ENCODE peak calls at places on chromosomes 4 and X, in five cellular contexts. One of them, this sample, is unnamed.
A peak's percentile ranks its signal among the peaks of the same experiment; 100 is the strongest.

GRCh38 chr4:79851625-79852304 is 221.3 kb downstream of the ANTXR2 start:
- DNase-seq in MM.1S: no peak
- DNase-seq in tibial artery: no peak
- DNase-seq in CD8-positive, alpha-beta T cell: no peak
- DNase-seq in esophagus squamous epithelium: no peak
- DNase-seq in this sample: no peak

GRCh38 chr4:1294891-1295290 is 5.2 kb downstream of the MAEA start:
- DNase-seq in MM.1S: no peak
- DNase-seq in tibial artery: no peak
- DNase-seq in CD8-positive, alpha-beta T cell: no peak
- DNase-seq in esophagus squamous epithelium: no peak
- DNase-seq in this sample: no peak

GRCh38 chr4:97911236-97911906 is 231.9 kb downstream of the STPG2 start:
- DNase-seq in MM.1S: no peak
- DNase-seq in tibial artery: no peak
- DNase-seq in CD8-positive, alpha-beta T cell: no peak
- DNase-seq in esophagus squamous epithelium: no peak
- DNase-seq in this sample: no peak

GRCh38 chrX:103754401-103754800 is 22.2 kb upstream of the PLP1 start:
- DNase-seq in MM.1S: no peak
- DNase-seq in tibial artery: no peak
- DNase-seq in CD8-positive, alpha-beta T cell: no peak
- DNase-seq in esophagus squamous epithelium: no peak
- DNase-seq in this sample: no peak

GRCh38 chr4:71187399-71188196 is 151.2 kb upstream of the SLC4A4 start:
- DNase-seq in MM.1S: no peak
- DNase-seq in tibial artery: peak; percentile 24
- DNase-seq in CD8-positive, alpha-beta T cell: peak; percentile 15
- DNase-seq in esophagus squamous epithelium: no peak
- DNase-seq in this sample: peak; percentile 34

GRCh38 chr4:149823770-149824221 is 8.2 kb upstream of the IQCM start:
- DNase-seq in MM.1S: no peak
- DNase-seq in tibial artery: no peak
- DNase-seq in CD8-positive, alpha-beta T cell: no peak
- DNase-seq in esophagus squamous epithelium: no peak
- DNase-seq in this sample: peak; percentile 86

GRCh38 chrX:44484607-44485146 is 58.0 kb downstream of the FUNDC1 start:
- DNase-seq in MM.1S: no peak
- DNase-seq in tibial artery: no peak
- DNase-seq in CD8-positive, alpha-beta T cell: no peak
- DNase-seq in esophagus squamous epithelium: no peak
- DNase-seq in this sample: no peak

GRCh38 chr4:56200275-56200674 is 187.0 kb downstream of the AASDH start:
- DNase-seq in MM.1S: no peak
- DNase-seq in tibial artery: no peak
- DNase-seq in CD8-positive, alpha-beta T cell: no peak
- DNase-seq in esophagus squamous epithelium: no peak
- DNase-seq in this sample: no peak

GRCh38 chr4:138981930-138982390 is 33.6 kb upstream of the NOCT start:
- DNase-seq in MM.1S: no peak
- DNase-seq in tibial artery: peak; percentile 36
- DNase-seq in CD8-positive, alpha-beta T cell: no peak
- DNase-seq in esophagus squamous epithelium: no peak
- DNase-seq in this sample: peak; percentile 70

GRCh38 chr4:127055349-127055748 is 577.4 kb upstream of the INTU start:
- DNase-seq in MM.1S: no peak
- DNase-seq in tibial artery: no peak
- DNase-seq in CD8-positive, alpha-beta T cell: no peak
- DNase-seq in esophagus squamous epithelium: no peak
- DNase-seq in this sample: peak; percentile 50

GRCh38 chr4:110087116-110087708 is 111.2 kb downstream of the ELOVL6 start:
- DNase-seq in MM.1S: no peak
- DNase-seq in tibial artery: no peak
- DNase-seq in CD8-positive, alpha-beta T cell: no peak
- DNase-seq in esophagus squamous epithelium: no peak
- DNase-seq in this sample: peak; percentile 76

GRCh38 chrX:144494069-144494468 is 610.2 kb downstream of the UBE2NL start:
- DNase-seq in MM.1S: no peak
- DNase-seq in tibial artery: no peak
- DNase-seq in CD8-positive, alpha-beta T cell: no peak
- DNase-seq in esophagus squamous epithelium: no peak
- DNase-seq in this sample: peak; percentile 17

GRCh38 chr4:117324851-117325491 is 239.6 kb upstream of the TRAM1L1 start:
- DNase-seq in MM.1S: no peak
- DNase-seq in tibial artery: no peak
- DNase-seq in CD8-positive, alpha-beta T cell: no peak
- DNase-seq in esophagus squamous epithelium: no peak
- DNase-seq in this sample: peak; percentile 72

GRCh38 chrX:71619193-71619592 is 882 bp upstream of the CXCR3 start:
- DNase-seq in MM.1S: no peak
- DNase-seq in tibial artery: no peak
- DNase-seq in CD8-positive, alpha-beta T cell: peak; percentile 61
- DNase-seq in esophagus squamous epithelium: no peak
- DNase-seq in this sample: no peak

GRCh38 chrX:53230116-53230515 is 5.1 kb upstream of the KDM5C start:
- DNase-seq in MM.1S: no peak
- DNase-seq in tibial artery: no peak
- DNase-seq in CD8-positive, alpha-beta T cell: no peak
- DNase-seq in esophagus squamous epithelium: no peak
- DNase-seq in this sample: no peak

GRCh38 chr4:183142566-183143545 is 43.8 kb downstream of the WWC2 start:
- DNase-seq in MM.1S: no peak
- DNase-seq in tibial artery: peak; percentile 43
- DNase-seq in CD8-positive, alpha-beta T cell: no peak
- DNase-seq in esophagus squamous epithelium: no peak
- DNase-seq in this sample: peak; percentile 87

GRCh38 chrX:119391279-119391678 is 7.9 kb upstream of the SLC25A43 start:
- DNase-seq in MM.1S: peak; percentile 26
- DNase-seq in tibial artery: no peak
- DNase-seq in CD8-positive, alpha-beta T cell: no peak
- DNase-seq in esophagus squamous epithelium: no peak
- DNase-seq in this sample: peak; percentile 60

GRCh38 chr4:151486166-151486565 is 77.2 kb downstream of the FHIP1A start:
- DNase-seq in MM.1S: no peak
- DNase-seq in tibial artery: no peak
- DNase-seq in CD8-positive, alpha-beta T cell: no peak
- DNase-seq in esophagus squamous epithelium: no peak
- DNase-seq in this sample: no peak

GRCh38 chr4:20337261-20337664 is 85.6 kb downstream of the SLIT2 start:
- DNase-seq in MM.1S: no peak
- DNase-seq in tibial artery: no peak
- DNase-seq in CD8-positive, alpha-beta T cell: no peak
- DNase-seq in esophagus squamous epithelium: no peak
- DNase-seq in this sample: no peak

GRCh38 chr4:187541666-187542065 is 453.9 kb upstream of the ZFP42 start:
- DNase-seq in MM.1S: no peak
- DNase-seq in tibial artery: no peak
- DNase-seq in CD8-positive, alpha-beta T cell: no peak
- DNase-seq in esophagus squamous epithelium: no peak
- DNase-seq in this sample: no peak

GRCh38 chrX:106404512-106404911 is 207.3 kb upstream of the RADX start:
- DNase-seq in MM.1S: no peak
- DNase-seq in tibial artery: no peak
- DNase-seq in CD8-positive, alpha-beta T cell: no peak
- DNase-seq in esophagus squamous epithelium: no peak
- DNase-seq in this sample: peak; percentile 55

GRCh38 chr4:159484861-159485260 is 382.0 kb downstream of the RAPGEF2 start:
- DNase-seq in MM.1S: no peak
- DNase-seq in tibial artery: no peak
- DNase-seq in CD8-positive, alpha-beta T cell: no peak
- DNase-seq in esophagus squamous epithelium: no peak
- DNase-seq in this sample: peak; percentile 78

GRCh38 chr4:112751447-112751846 is 114.5 kb downstream of the LARP7 start:
- DNase-seq in MM.1S: no peak
- DNase-seq in tibial artery: no peak
- DNase-seq in CD8-positive, alpha-beta T cell: no peak
- DNase-seq in esophagus squamous epithelium: no peak
- DNase-seq in this sample: no peak

GRCh38 chr4:22842360-22842759 is 149.6 kb downstream of the GBA3 start:
- DNase-seq in MM.1S: no peak
- DNase-seq in tibial artery: no peak
- DNase-seq in CD8-positive, alpha-beta T cell: no peak
- DNase-seq in esophagus squamous epithelium: no peak
- DNase-seq in this sample: no peak

GRCh38 chr4:158821228-158822009 is 52.6 kb downstream of the FNIP2 start:
- DNase-seq in MM.1S: no peak
- DNase-seq in tibial artery: no peak
- DNase-seq in CD8-positive, alpha-beta T cell: no peak
- DNase-seq in esophagus squamous epithelium: no peak
- DNase-seq in this sample: no peak

GRCh38 chrX:27765718-27766117 is 42.1 kb upstream of the MAGEB10 start:
- DNase-seq in MM.1S: no peak
- DNase-seq in tibial artery: no peak
- DNase-seq in CD8-positive, alpha-beta T cell: no peak
- DNase-seq in esophagus squamous epithelium: no peak
- DNase-seq in this sample: no peak

GRCh38 chr4:5963611-5964010 is 54.6 kb downstream of the C4orf50 start:
- DNase-seq in MM.1S: no peak
- DNase-seq in tibial artery: no peak
- DNase-seq in CD8-positive, alpha-beta T cell: no peak
- DNase-seq in esophagus squamous epithelium: no peak
- DNase-seq in this sample: no peak

GRCh38 chr4:119212964-119213606 is 572 bp downstream of the USP53 start:
- DNase-seq in MM.1S: peak; percentile 83
- DNase-seq in tibial artery: peak; percentile 96
- DNase-seq in CD8-positive, alpha-beta T cell: peak; percentile 54
- DNase-seq in esophagus squamous epithelium: peak; percentile 39
- DNase-seq in this sample: peak; percentile 92

GRCh38 chr4:128379860-128380259 is 92.2 kb upstream of the PGRMC2 start:
- DNase-seq in MM.1S: peak; percentile 46
- DNase-seq in tibial artery: no peak
- DNase-seq in CD8-positive, alpha-beta T cell: no peak
- DNase-seq in esophagus squamous epithelium: no peak
- DNase-seq in this sample: peak; percentile 50

GRCh38 chrX:153688071-153688470 is 345 bp downstream of the SLC6A8 start:
- DNase-seq in MM.1S: no peak
- DNase-seq in tibial artery: no peak
- DNase-seq in CD8-positive, alpha-beta T cell: no peak
- DNase-seq in esophagus squamous epithelium: no peak
- DNase-seq in this sample: no peak

GRCh38 chrX:153687121-153688039 is at the start of gene SLC6A8:
- DNase-seq in MM.1S: peak; percentile 33
- DNase-seq in tibial artery: peak; percentile 58
- DNase-seq in CD8-positive, alpha-beta T cell: peak; percentile 39
- DNase-seq in esophagus squamous epithelium: no peak
- DNase-seq in this sample: peak; percentile 72

GRCh38 chrX:153688900-153689590 is 1.3 kb downstream of the SLC6A8 start:
- DNase-seq in MM.1S: no peak
- DNase-seq in tibial artery: peak; percentile 45
- DNase-seq in CD8-positive, alpha-beta T cell: no peak
- DNase-seq in esophagus squamous epithelium: no peak
- DNase-seq in this sample: no peak

GRCh38 chrX:153689654-153690465 is 2.1 kb downstream of the SLC6A8 start:
- DNase-seq in MM.1S: no peak
- DNase-seq in tibial artery: no peak
- DNase-seq in CD8-positive, alpha-beta T cell: no peak
- DNase-seq in esophagus squamous epithelium: no peak
- DNase-seq in this sample: peak; percentile 55

DNA sequence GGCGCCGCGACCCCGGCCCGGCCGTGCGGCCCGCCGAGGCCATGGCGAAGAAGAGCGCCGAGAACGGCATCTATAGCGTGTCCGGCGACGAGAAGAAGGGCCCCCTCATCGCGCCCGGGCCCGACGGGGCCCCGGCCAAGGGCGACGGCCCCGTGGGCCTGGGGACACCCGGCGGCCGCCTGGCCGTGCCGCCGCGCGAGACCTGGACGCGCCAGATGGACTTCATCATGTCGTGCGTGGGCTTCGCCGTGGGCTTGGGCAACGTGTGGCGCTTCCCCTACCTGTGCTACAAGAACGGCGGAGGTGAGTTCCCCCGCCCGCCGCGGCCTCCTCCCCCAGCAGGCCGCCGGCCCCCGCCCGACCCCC is 791 bp downstream of the SLC6A8 start:
- DNase-seq in MM.1S: no peak
- DNase-seq in tibial artery: no peak
- DNase-seq in CD8-positive, alpha-beta T cell: no peak
- DNase-seq in esophagus squamous epithelium: no peak
- DNase-seq in this sample: no peak
- H3K4me3 ChIP-seq in MM.1S: no peak overlapping the region
- H3K4me3 ChIP-seq in tibial artery: peak overlapping the region; percentile 66
- H3K4me3 ChIP-seq in CD8-positive, alpha-beta T cell: no peak overlapping the region
- H3K4me3 ChIP-seq in esophagus squamous epithelium: peak overlapping the region; percentile 66
- H3K4me3 ChIP-seq in this sample: peak overlapping the region; percentile 33

GRCh38 chr4:165096776-165097175 is 15.9 kb downstream of the TMEM192 start:
- DNase-seq in MM.1S: peak; percentile 20
- DNase-seq in tibial artery: no peak
- DNase-seq in CD8-positive, alpha-beta T cell: no peak
- DNase-seq in esophagus squamous epithelium: no peak
- DNase-seq in this sample: peak; percentile 25

GRCh38 chr4:165094873-165095272 is 17.8 kb downstream of the TMEM192 start:
- DNase-seq in MM.1S: no peak
- DNase-seq in tibial artery: no peak
- DNase-seq in CD8-positive, alpha-beta T cell: no peak
- DNase-seq in esophagus squamous epithelium: no peak
- DNase-seq in this sample: no peak

DNA sequence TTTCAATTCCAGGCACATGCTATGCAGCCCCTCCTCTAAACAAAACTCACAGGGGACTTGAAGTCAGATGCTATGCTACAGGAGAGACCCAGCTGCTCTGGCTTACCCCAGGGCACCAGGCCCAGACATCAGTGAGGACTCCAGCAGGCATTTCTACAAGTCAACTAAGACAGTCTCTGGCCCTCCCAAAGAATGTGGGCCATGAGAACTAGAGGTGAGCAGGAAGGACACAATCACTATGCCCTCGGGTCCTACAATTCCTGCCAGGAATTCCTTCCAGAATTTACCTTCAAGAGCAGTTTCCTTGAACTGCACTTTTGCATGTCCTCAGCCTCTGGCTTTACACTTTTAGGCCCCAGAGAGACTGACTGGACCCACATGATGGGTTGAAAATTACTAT is 17.4 kb downstream of the TMEM192 start:
- DNase-seq in MM.1S: no peak
- DNase-seq in tibial artery: no peak
- DNase-seq in CD8-positive, alpha-beta T cell: no peak
- DNase-seq in esophagus squamous epithelium: no peak
- DNase-seq in this sample: no peak
- TF ChIP-seq CTCF in MM.1S: no peak
- TF ChIP-seq CTCF in tibial artery: no peak
- TF ChIP-seq CTCF in CD8-positive, alpha-beta T cell: no peak
- TF ChIP-seq CTCF in esophagus squamous epithelium: no peak
- TF ChIP-seq CTCF in this sample: no peak

GRCh38 chr4:3485882-3486555 is 22.9 kb downstream of the DOK7 start:
- DNase-seq in MM.1S: no peak
- DNase-seq in tibial artery: no peak
- DNase-seq in CD8-positive, alpha-beta T cell: no peak
- DNase-seq in esophagus squamous epithelium: no peak
- DNase-seq in this sample: no peak
- H3K4me3 ChIP-seq in MM.1S: no peak overlapping the region
- H3K4me3 ChIP-seq in tibial artery: no peak overlapping the region
- H3K4me3 ChIP-seq in CD8-positive, alpha-beta T cell: no peak overlapping the region
- H3K4me3 ChIP-seq in esophagus squamous epithelium: peak overlapping the region; percentile 50
- H3K4me3 ChIP-seq in this sample: no peak overlapping the region

GRCh38 chr4:76948441-76949292 is 885 bp upstream of the SEPTIN11 start:
- DNase-seq in MM.1S: no peak
- DNase-seq in tibial artery: peak; percentile 77
- DNase-seq in CD8-positive, alpha-beta T cell: peak; percentile 71
- DNase-seq in esophagus squamous epithelium: no peak
- DNase-seq in this sample: peak; percentile 81
- TF ChIP-seq CTCF in MM.1S: no peak
- TF ChIP-seq CTCF in tibial artery: peak; percentile 15
- TF ChIP-seq CTCF in CD8-positive, alpha-beta T cell: no peak
- TF ChIP-seq CTCF in esophagus squamous epithelium: no peak
- TF ChIP-seq CTCF in this sample: no peak

GRCh38 chr4:102321260-102321991 is 23.9 kb downstream of the SLC39A8 start:
- DNase-seq in MM.1S: no peak
- DNase-seq in tibial artery: no peak
- DNase-seq in CD8-positive, alpha-beta T cell: no peak
- DNase-seq in esophagus squamous epithelium: no peak
- DNase-seq in this sample: no peak
- H3K4me3 ChIP-seq in MM.1S: no peak overlapping the region
- H3K4me3 ChIP-seq in tibial artery: no peak overlapping the region
- H3K4me3 ChIP-seq in CD8-positive, alpha-beta T cell: no peak overlapping the region
- H3K4me3 ChIP-seq in esophagus squamous epithelium: no peak overlapping the region
- H3K4me3 ChIP-seq in this sample: no peak overlapping the region

This sample was measured in epithelial cell of esophagus.